ENCODE peak calls at places on chromosomes 12 and 14, in four cellular contexts. M is K562, Y is IMR-90, H is GM12878. S is an unnamed sample.

GRCh38 chr12:111405856-111406473 is at the start of gene SH2B3:
- DNase-seq in M (peak), Y (peak), H (no peak), S (no peak)

GRCh38 chr14:60508707-60509437 is at the start of gene SIX6:
- DNase-seq in M (no peak), Y (peak), H (no peak), S (no peak)

GRCh38 chr12:111102062-111102735 is 181.8 kb upstream of the MYL2 start:
- DNase-seq in M (no peak), Y (no peak), H (no peak), S (no peak)

GRCh38 chr12:103840399-103840880 is 594 bp downstream of the NT5DC3 start:
- DNase-seq in M (no peak), Y (peak), H (no peak), S (peak)

GRCh38 chr12:57046947-57047890 is 2.7 kb downstream of the MYO1A start:
- DNase-seq in M (no peak), Y (no peak), H (no peak), S (no peak)

GRCh38 chr12:105748806-105749600 is 389.8 kb downstream of the NUAK1 start:
- DNase-seq in M (no peak), Y (peak), H (no peak), S (no peak)

GRCh38 chr12:14284189-14284722 is 81.2 kb upstream of the ATF7IP start:
- DNase-seq in M (peak), Y (peak), H (peak), S (no peak)

GRCh38 chr12:24500466-24501232 is 448.3 kb downstream of the BCAT1 start:
- DNase-seq in M (no peak), Y (peak), H (no peak), S (no peak)

GRCh38 chr12:48119078-48119833 is at the start of gene PFKM:
- DNase-seq in M (peak), Y (peak), H (peak), S (peak)

GRCh38 chr14:32201816-32202467 is at the start of gene RNU6-7:
- DNase-seq in M (no peak), Y (peak), H (no peak), S (peak)

GRCh38 chr14:95442016-95442632 is 74.3 kb downstream of the SYNE3 start:
- DNase-seq in M (no peak), Y (no peak), H (no peak), S (no peak)

GRCh38 chr12:93115198-93115601 is 186.1 kb upstream of the EEA1 start:
- DNase-seq in M (peak), Y (no peak), H (no peak), S (no peak)

GRCh38 chr12:93115646-93116045 is 186.6 kb upstream of the EEA1 start:
- DNase-seq in M (no peak), Y (peak), H (no peak), S (no peak)

GRCh38 chr12:93116632-93117031 is 187.5 kb upstream of the EEA1 start:
- DNase-seq in M (no peak), Y (no peak), H (no peak), S (no peak)

GRCh38 chr12:93111791-93112208 is 182.7 kb upstream of the EEA1 start:
- DNase-seq in M (no peak), Y (no peak), H (no peak), S (no peak)

DNA sequence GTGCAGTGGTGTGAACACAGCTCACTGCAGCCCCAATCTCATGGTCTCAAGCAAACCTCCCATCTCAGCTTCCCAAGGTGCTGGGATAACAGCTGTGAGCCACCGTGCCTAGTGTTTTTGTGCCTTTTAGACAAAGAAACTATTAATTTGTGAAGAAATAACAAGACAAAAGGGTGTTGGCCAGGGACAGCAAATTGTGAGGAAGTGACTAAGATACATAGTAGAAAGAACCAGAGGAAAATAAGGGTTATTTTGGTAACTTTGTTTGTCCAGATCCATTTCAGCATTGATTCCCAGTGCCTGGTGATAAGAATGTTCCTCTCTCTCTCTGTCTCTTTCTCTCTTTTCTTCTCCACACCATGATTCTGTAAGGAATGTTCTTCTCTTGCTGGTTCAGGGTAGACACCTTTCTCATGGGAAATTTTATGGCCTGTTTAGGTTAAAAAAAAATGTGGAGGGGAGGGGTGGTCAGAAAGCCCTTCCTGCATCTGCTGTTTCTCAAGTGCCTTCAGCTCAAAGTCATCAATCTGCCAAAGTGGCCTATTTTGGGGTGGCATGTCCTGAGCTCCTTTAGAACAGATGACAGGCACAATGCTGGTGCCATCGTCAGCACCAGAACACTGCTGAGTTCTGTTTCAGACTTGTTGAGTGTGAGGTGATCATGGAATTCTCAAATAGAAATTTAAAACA is 184.4 kb upstream of the EEA1 start:
- DNase-seq in M (no peak), Y (no peak), H (no peak), S (no peak)
- TF ChIP-seq ELK1 in M (no peak), Y (no peak), H (no peak), S (no peak)

GRCh38 chr12:32897688-32898573 is 1.4 kb upstream of the PKP2 start:
- DNase-seq in M (no peak), Y (no peak), H (no peak), S (no peak)

GRCh38 chr12:32894566-32894965 is 2.0 kb downstream of the PKP2 start:
- DNase-seq in M (no peak), Y (no peak), H (no peak), S (no peak)

GRCh38 chr12:32896438-32897275 is at the start of gene PKP2:
- DNase-seq in M (peak), Y (no peak), H (no peak), S (peak)

GRCh38 chr12:32897276-32897615 is 669 bp upstream of the PKP2 start:
- DNase-seq in M (no peak), Y (no peak), H (no peak), S (no peak)

DNA sequence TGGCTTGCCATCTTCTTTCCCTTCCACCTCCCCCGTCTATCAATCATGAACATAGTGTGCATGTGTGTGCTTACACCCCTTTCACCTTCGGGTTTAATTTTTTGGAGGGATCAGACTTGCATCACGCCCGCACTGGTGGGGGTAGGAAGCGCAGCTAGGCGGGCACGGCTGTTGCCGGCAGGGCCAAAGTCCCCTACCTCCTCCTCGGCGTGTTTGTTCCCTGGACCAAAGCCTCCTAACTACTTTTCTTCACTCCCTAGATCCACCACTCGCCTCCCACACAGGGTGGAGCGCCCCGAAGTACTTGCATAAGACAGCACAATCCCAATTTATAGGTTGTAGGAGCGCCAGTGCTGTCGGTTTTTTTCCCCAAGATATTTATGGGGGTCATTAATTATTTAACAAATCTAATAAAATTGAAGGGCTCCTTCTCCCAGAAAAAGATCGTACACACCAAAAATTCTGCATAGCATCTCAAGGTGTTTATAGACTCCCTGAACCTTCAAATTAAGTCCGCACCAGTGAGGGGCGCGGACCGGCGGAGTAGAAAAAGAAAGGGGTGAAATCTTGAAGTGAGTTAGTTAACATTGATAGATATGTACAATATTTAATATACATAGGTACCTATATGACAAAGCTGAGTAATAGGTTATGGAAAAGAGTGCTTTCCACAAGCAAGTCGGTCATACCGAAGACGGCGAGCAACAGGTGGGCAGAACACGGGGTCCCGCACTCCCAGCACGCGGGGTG is 714 bp downstream of the PKP2 start:
- DNase-seq in M (peak), Y (no peak), H (no peak), S (peak)
- TF ChIP-seq ELK1 in M (no peak), Y (no peak), H (no peak), S (no peak)

GRCh38 chr12:44573723-44574122 is 302.4 kb downstream of the NELL2 start:
- DNase-seq in M (no peak), Y (no peak), H (no peak), S (no peak)
- TF ChIP-seq ELK1 in M (no peak), Y (no peak), H (no peak), S (no peak)

GRCh38 chr12:121404734-121405133 is 4.8 kb downstream of the RNF34 start:
- DNase-seq in M (no peak), Y (no peak), H (no peak), S (no peak)
- TF ChIP-seq ELK1 in M (no peak), Y (no peak), H (no peak), S (no peak)